ENCODE peak calls at places on chromosome 3, in six cellular contexts. Z is right lobe of liver, H is HepG2, Y is Peyer's patch, E is thyroid gland, L is endothelial cell of umbilical vein. J is an unnamed sample. For H3K4me1, the result is how much of the 10 kb centered on the place peaks cover.

GRCh38 chr3:104133630-104134029 is 1233.1 kb upstream of the ALCAM start:
- DNase-seq in Z (no peak), H (no peak), Y (no peak), E (no peak), L (no peak), J (no peak)

GRCh38 chr3:139339219-139339906 is 4.5 kb upstream of the MRPS22 start:
- DNase-seq in Z (no peak), H (no peak), Y (no peak), E (no peak), L (no peak), J (no peak)

GRCh38 chr3:16589867-16590624 is 15.2 kb downstream of the DAZL start:
- DNase-seq in Z (no peak), H (no peak), Y (no peak), E (no peak), L (no peak), J (no peak)

GRCh38 chr3:9653565-9654248 is 4.4 kb downstream of the MTMR14 start:
- DNase-seq in Z (no peak), H (no peak), Y (no peak), E (no peak), L (no peak), J (no peak)

GRCh38 chr3:69118555-69118954 is 3.8 kb downstream of the LMOD3 start:
- DNase-seq in Z (no peak), H (no peak), Y (no peak), E (no peak), L (no peak), J (no peak)

GRCh38 chr3:48820626-48821324 is 26.9 kb downstream of the PRKAR2A start:
- DNase-seq in Z (no peak), H (peak), Y (no peak), E (no peak), L (peak), J (no peak)

GRCh38 chr3:48370330-48370708 is 1.7 kb upstream of the FBXW12 start:
- DNase-seq in Z (no peak), H (no peak), Y (no peak), E (no peak), L (no peak), J (no peak)

GRCh38 chr3:86865506-86865905 is 125.4 kb downstream of the VGLL3 start:
- DNase-seq in Z (no peak), H (no peak), Y (no peak), E (no peak), L (no peak), J (no peak)

GRCh38 chr3:11624704-11625375 is 18.9 kb downstream of the VGLL4 start:
- DNase-seq in Z (no peak), H (no peak), Y (no peak), E (no peak), L (no peak), J (no peak)

GRCh38 chr3:42510325-42510724 is 7.9 kb downstream of the VIPR1 start:
- DNase-seq in Z (peak), H (peak), Y (no peak), E (no peak), L (no peak), J (no peak)

GRCh38 chr3:16474920-16475319 is 38.6 kb downstream of the RFTN1 start:
- DNase-seq in Z (no peak), H (no peak), Y (no peak), E (no peak), L (no peak), J (no peak)

GRCh38 chr3:172159376-172159775 is 120.0 kb downstream of the FNDC3B start:
- DNase-seq in Z (no peak), H (no peak), Y (no peak), E (no peak), L (no peak), J (no peak)

GRCh38 chr3:120350431-120350941 is 1.3 kb upstream of the LRRC58 start:
- DNase-seq in Z (peak), H (peak), Y (no peak), E (peak), L (peak), J (no peak)
- H3K4me1 ChIP-seq in Z (under half), H (under half), Y (under half), E (under half), L (under half), J (under half)

DNA sequence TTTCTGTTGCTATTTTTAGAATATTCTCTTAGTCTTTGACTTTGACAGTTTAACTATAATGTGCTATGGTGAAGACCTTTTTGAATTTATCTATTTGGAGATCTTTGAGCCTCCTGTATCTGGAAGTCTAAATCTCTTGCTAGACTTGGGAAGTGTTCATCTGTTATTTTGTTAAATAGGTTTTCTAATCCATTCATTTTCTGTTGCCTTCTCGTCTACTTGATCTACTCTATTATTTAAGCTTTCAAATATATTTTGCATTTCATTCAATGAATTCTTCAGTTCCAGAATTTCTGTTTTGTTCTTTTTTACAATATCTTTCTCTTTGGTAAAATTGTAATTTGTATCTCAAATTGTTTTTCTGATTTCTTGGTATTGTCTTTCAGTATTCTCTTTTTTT is 47.8 kb downstream of the LEKR1 start:
- DNase-seq in Z (no peak), H (no peak), Y (no peak), E (no peak), L (no peak), J (no peak)
- H3K4me3 ChIP-seq in Z (no peak), H (no peak), Y (no peak), E (no peak), L (no peak), J (no peak)

GRCh38 chr3:146544013-146544928 is at the start of gene PLSCR1:
- DNase-seq in Z (peak), H (peak), Y (peak), E (peak), L (peak), J (peak)
- TF ChIP-seq POLR2A in Z (peak), H (peak), Y (peak), E (no peak), L (peak), J (peak)

DNA sequence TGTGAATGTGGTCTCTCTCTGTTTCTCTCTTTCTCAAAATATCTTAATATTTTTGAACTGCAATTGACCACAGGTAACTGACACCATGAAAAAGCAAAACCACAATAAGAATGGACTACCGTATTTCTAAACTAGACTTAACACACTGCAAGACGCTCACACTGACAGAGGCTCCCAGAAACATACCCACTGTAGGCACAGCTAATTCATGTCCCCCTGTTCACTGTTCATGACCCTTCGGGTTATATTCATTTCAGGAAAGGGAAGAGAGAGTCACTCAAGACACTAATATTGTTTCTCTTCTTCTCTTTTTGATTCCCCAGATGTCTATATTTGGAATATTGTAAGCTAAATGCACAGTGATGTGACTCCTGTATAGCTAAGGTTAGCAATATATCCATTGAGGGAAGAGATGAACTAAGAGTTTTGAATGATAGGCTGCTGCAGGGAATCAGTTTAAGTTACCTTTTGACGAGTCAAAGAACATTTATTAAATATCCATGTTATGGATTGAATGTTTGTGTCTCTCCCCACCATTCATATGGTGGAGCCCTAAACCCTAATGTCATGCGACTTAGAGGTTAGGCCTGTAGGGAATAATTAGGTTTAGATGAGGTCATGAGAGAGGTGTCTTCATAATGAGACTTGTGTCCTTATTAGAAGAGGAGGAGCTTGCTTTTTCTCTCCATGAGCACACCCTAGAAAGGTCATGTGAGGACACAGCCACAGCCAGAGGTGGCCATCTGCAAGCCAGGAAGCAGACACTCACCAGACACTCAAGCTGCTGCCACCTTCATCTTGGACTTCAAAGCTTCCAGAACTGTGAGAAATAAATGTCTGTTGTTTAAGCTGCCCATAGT is 216.6 kb upstream of the GRM7 start:
- DNase-seq in Z (no peak), H (no peak), Y (no peak), E (no peak), L (no peak), J (no peak)
- H3K4me1 ChIP-seq in Z (under half), H (under half), Y (under half), E (under half), L (under half), J (under half)

GRCh38 chr3:72100626-72101187 is 315.8 kb upstream of the PROK2 start:
- DNase-seq in Z (peak), H (no peak), Y (peak), E (peak), L (no peak), J (peak)

GRCh38 chr3:72101538-72101937 is 316.6 kb upstream of the PROK2 start:
- DNase-seq in Z (no peak), H (no peak), Y (no peak), E (no peak), L (no peak), J (no peak)

GRCh38 chr3:72102057-72102711 is 317.2 kb upstream of the PROK2 start:
- DNase-seq in Z (no peak), H (no peak), Y (peak), E (no peak), L (no peak), J (no peak)

GRCh38 chr3:72099331-72100061 is 314.5 kb upstream of the PROK2 start:
- DNase-seq in Z (no peak), H (no peak), Y (no peak), E (no peak), L (no peak), J (no peak)

GRCh38 chr3:72100062-72100511 is 315.1 kb upstream of the PROK2 start:
- DNase-seq in Z (no peak), H (no peak), Y (no peak), E (peak), L (no peak), J (no peak)
- H3K4me3 ChIP-seq in Z (no peak), H (no peak), Y (peak), E (no peak), L (no peak), J (peak)